ENCODE peak calls at places on chromosomes 3 and 15, in eight cellular contexts. F is Peyer's patch, N is GM10248, H is omental fat pad, I is AG09319, S is AG10803, B is WTC11, T is brain microvascular endothelial cell. Z is an unnamed sample.

GRCh38 chr3:15271785-15272381 is 60.5 kb downstream of the SH3BP5 start:
- DNase-seq in B (no peak), I (no peak), F (peak; percentile 91), S (no peak), H (no peak), N (peak; percentile 70), T (no peak), Z (peak; percentile 91)

GRCh38 chr3:39166932-39167532 is 13.6 kb upstream of the CSRNP1 start:
- DNase-seq in B (no peak), N (no peak), I (peak; percentile 94), F (no peak), S (peak; percentile 97), T (peak; percentile 84), H (no peak), Z (peak; percentile 83)

GRCh38 chr3:66376568-66376967 is 124.3 kb downstream of the LRIG1 start:
- DNase-seq in N (no peak), F (no peak), H (peak; percentile 66), T (peak; percentile 90), I (no peak), S (peak; percentile 45), B (no peak), Z (no peak)

GRCh38 chr3:155995525-155996370 is 124.6 kb upstream of the KCNAB1 start:
- DNase-seq in T (peak; percentile 19), H (no peak), I (peak; percentile 30), S (peak; percentile 61), N (peak; percentile 30), F (no peak), B (no peak), Z (no peak)

GRCh38 chr3:55226696-55227095 is 260.4 kb downstream of the WNT5A start:
- DNase-seq in I (peak; percentile 10), T (no peak), B (no peak), N (no peak), F (no peak), H (no peak), S (peak; percentile 33), Z (no peak)

GRCh38 chr3:152446495-152446894 is 177.8 kb downstream of the MBNL1 start:
- DNase-seq in I (no peak), S (no peak), B (no peak), N (no peak), F (no peak), H (no peak), T (no peak), Z (no peak)

GRCh38 chr3:168272343-168272984 is 176.7 kb upstream of the GOLIM4 start:
- DNase-seq in I (no peak), H (no peak), N (no peak), S (no peak), T (peak; percentile 53), B (no peak), F (no peak), Z (no peak)

GRCh38 chr3:69353492-69353891 is 32.4 kb downstream of the FRMD4B start:
- DNase-seq in I (no peak), N (no peak), H (no peak), S (no peak), B (no peak), F (no peak), T (no peak), Z (peak; percentile 69)

GRCh38 chr3:188150982-188151381 is 3.0 kb upstream of the LPP start:
- DNase-seq in F (no peak), N (no peak), S (no peak), B (no peak), T (no peak), H (no peak), I (no peak), Z (no peak)

GRCh38 chr3:8318002-8318649 is 183.5 kb upstream of the LMCD1 start:
- DNase-seq in T (peak; percentile 4), F (no peak), I (no peak), S (peak; percentile 68), H (no peak), N (no peak), B (no peak), Z (no peak)

GRCh38 chr15:50298340-50298739 is 32.8 kb upstream of the HDC start:
- DNase-seq in I (no peak), H (no peak), B (no peak), S (peak; percentile 29), T (no peak), N (no peak), F (no peak), Z (no peak)

GRCh38 chr15:40511472-40512133 is 40.8 kb downstream of the CHST14 start:
- DNase-seq in F (no peak), H (no peak), I (no peak), S (peak; percentile 35), T (no peak), B (peak; percentile 84), N (peak; percentile 65), Z (no peak)

GRCh38 chr15:69213786-69214185 is 53.4 kb downstream of the GLCE start:
- DNase-seq in F (no peak), N (no peak), B (no peak), T (no peak), I (no peak), H (no peak), S (no peak), Z (no peak)
- TF ChIP-seq CTCF in F (no peak), N (no peak), B (peak; percentile 28), T (peak; percentile 38), I (no peak), H (no peak), S (no peak), Z (no peak)

DNA sequence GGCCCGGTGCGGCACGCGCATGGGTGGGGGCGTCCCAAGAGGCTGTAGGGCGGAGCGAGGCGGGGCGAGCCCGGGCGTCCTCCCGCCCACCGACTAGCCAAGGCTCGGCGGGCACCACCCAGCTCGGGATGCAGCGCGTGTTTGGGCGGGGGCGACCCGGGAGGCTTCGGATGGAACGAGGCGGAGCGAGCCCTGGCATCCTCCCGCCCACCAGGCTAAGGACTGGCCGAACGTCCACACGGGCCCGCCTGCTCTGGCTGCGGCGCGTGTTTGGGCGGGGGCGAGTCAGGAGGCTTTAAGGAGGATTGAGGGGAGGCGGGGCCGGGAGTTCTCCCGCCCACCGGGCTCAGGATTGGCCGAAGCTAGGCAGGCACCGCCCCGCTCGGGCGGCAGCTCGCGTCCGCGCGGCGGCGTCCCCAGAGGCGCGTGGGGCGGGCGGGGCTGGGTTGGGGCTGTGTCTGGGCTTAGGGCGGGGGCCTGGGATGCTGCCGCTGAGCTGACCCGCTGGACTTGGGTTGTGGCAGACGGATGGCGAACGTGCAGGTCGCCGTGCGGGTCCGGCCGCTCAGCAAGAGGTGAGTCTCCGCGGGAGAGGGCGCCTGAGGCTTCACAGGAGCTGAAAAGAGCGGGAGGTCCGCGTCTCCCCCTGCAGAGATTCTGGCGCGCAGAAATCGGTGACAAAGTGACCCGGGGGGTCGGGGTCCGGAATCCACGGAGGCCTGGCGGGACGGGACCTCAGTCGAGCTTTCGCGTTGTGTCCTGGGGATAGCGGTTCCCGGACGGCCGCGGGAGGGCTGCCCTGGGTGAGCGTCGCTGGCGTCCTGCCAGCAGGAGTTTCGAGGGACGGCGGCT is at the start of gene STARD9:
- DNase-seq in B (peak; percentile 99), S (peak; percentile 98), T (peak; percentile 97), H (peak; percentile 84), N (peak; percentile 97), I (peak; percentile 97), F (peak; percentile 95), Z (peak; percentile 91)
- TF ChIP-seq CTCF in B (no peak), S (peak; percentile 15), T (no peak), H (no peak), N (no peak), I (no peak), F (no peak), Z (no peak)

GRCh38 chr3:48562367-48563095 is 1.1 kb downstream of the UCN2 start:
- DNase-seq in H (no peak), I (no peak), T (no peak), F (no peak), S (no peak), N (no peak), B (no peak), Z (no peak)

GRCh38 chr3:48563382-48563918 is at the start of gene UCN2:
- DNase-seq in T (peak; percentile 49), I (no peak), S (peak; percentile 32), F (no peak), N (no peak), H (no peak), B (no peak), Z (no peak)

GRCh38 chr3:48558446-48559134 is 2.0 kb upstream of the PFKFB4 start:
- DNase-seq in I (no peak), H (no peak), N (no peak), T (no peak), S (no peak), F (no peak), B (no peak), Z (peak; percentile 98)

GRCh38 chr3:48560648-48561018 is 2.9 kb downstream of the UCN2 start:
- DNase-seq in T (no peak), N (no peak), B (no peak), H (no peak), F (no peak), I (no peak), S (no peak), Z (no peak)

DNA sequence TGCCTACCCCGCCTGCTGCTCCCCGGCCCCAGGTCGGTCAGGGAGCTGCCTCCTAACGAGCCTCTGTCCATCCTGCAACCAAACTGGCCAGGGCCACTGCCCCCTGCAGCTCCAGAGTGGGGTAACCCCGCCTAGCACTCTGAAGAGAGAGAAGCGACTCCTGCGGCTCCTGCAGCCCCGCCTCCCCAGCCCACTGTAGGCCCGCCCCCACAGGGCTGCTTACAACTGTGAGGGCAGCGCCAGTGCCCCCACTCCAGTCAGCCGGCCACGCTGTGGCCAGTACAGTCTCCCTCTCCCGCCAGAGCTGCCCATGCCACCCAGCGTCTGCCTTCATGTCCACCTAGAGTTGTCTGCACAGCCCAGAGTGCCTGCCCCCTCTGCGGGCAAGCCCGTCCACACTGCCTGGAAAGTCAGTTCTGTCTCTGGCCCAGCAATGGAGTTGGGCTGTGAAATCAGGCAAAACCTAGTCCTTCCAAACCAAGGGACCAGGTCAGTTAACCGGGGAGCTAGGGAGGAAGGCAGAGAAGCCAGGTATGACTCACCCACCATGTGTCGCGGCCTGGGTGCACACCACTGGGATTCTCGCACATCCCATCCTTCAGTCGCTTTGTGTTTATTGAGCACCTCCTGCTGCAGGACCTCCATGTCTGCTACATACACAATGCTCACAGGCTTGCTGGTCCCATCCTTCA is 2.4 kb downstream of the UCN2 start:
- DNase-seq in T (peak; percentile 42), N (peak; percentile 75), B (peak; percentile 81), S (peak; percentile 39), H (peak; percentile 38), I (no peak), F (peak; percentile 31), Z (peak; percentile 81)
- TF ChIP-seq CTCF in T (peak; percentile 57), N (peak; percentile 32), B (no peak), S (peak; percentile 41), H (no peak), I (peak; percentile 37), F (no peak), Z (peak; percentile 21)

DNA sequence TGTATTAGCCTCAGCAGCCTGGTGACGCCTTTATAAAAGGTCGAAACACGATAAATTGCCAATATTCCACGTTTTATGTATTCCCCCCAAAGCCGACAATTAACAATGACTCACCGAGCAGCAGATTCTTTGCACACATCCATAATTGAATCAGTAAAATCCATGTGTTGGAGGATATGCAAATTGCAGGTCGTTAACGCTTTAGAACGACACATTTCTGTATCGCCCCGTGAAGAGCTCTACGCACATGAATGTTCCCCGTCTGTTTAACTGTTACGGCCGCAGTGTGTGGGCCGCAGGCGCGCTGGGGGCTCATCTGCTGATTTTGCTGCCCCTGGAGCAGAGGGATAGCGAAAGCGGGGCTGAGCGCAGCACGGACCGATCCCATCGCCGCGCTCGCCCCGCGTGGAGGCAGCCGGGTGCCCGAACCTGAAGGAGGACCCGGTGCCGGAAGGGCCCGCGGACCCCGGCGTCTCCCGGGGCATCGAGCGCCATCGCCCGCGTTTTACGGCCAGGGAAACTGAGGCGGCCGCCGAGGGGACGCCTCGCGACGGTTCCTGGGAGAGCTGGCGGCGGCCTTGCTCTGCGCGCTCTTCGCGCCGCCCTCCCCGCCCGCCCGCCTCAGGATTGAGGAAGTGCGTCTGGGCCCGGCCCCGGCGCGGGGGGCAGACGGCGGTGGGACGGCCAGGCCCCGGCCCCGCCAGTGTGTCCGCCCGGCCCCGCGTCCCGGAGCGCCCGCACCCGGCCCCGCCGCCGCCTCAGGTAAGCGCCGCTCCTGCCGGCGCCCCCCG is at the start of gene LRRK1:
- DNase-seq in H (no peak), B (peak; percentile 50), N (peak; percentile 65), S (peak; percentile 42), F (peak; percentile 53), I (no peak), T (peak; percentile 18), Z (no peak)
- TF ChIP-seq CTCF in H (no peak), B (no peak), N (no peak), S (no peak), F (no peak), I (no peak), T (no peak), Z (no peak)